ENCODE peak calls at places on chromosomes 5 and 9, in ten cellular contexts. One of them, this sample, is unnamed.

GRCh38 chr9:131289301-131290038 is at the start of gene PLPP7:
- DNase-seq in HT1080: peak; percentile 34
- DNase-seq in KBM-7: no peak
- DNase-seq in WTC11: peak; percentile 75
- DNase-seq in stimulated activated CD8-positive, alpha-beta memory T cell treated with anti-CD3 and anti-CD28 coated beads, Interleukin-15, amount 100 ng/mL, for 48 hours: no peak
- DNase-seq in naive thymus-derived CD8-positive, alpha-beta T cell: no peak
- DNase-seq in activated naive CD4-positive, alpha-beta T cell: no peak
- DNase-seq in amygdala: peak; percentile 84
- DNase-seq in right atrium auricular region: peak; percentile 88
- DNase-seq in fibroblast of the conjunctiva: peak; percentile 10
- DNase-seq in this sample: peak; percentile 39

GRCh38 chr9:95735701-95736100 is 139.8 kb upstream of the ERCC6L2 start:
- DNase-seq in WTC11: no peak
- DNase-seq in stimulated activated CD8-positive, alpha-beta memory T cell treated with anti-CD3 and anti-CD28 coated beads, Interleukin-15, amount 100 ng/mL, for 48 hours: no peak
- DNase-seq in activated naive CD4-positive, alpha-beta T cell: no peak
- DNase-seq in amygdala: no peak
- DNase-seq in naive thymus-derived CD8-positive, alpha-beta T cell: no peak
- DNase-seq in HT1080: no peak
- DNase-seq in fibroblast of the conjunctiva: no peak
- DNase-seq in KBM-7: no peak
- DNase-seq in right atrium auricular region: no peak
- DNase-seq in this sample: no peak

GRCh38 chr9:106420511-106420944 is 442.4 kb upstream of the ZNF462 start:
- DNase-seq in amygdala: no peak
- DNase-seq in naive thymus-derived CD8-positive, alpha-beta T cell: no peak
- DNase-seq in fibroblast of the conjunctiva: peak; percentile 21
- DNase-seq in activated naive CD4-positive, alpha-beta T cell: no peak
- DNase-seq in WTC11: no peak
- DNase-seq in HT1080: peak; percentile 87
- DNase-seq in right atrium auricular region: no peak
- DNase-seq in KBM-7: no peak
- DNase-seq in stimulated activated CD8-positive, alpha-beta memory T cell treated with anti-CD3 and anti-CD28 coated beads, Interleukin-15, amount 100 ng/mL, for 48 hours: no peak
- DNase-seq in this sample: no peak

GRCh38 chr5:78628260-78629024 is 20.1 kb downstream of the LHFPL2 start:
- DNase-seq in HT1080: no peak
- DNase-seq in WTC11: no peak
- DNase-seq in amygdala: no peak
- DNase-seq in right atrium auricular region: no peak
- DNase-seq in KBM-7: no peak
- DNase-seq in stimulated activated CD8-positive, alpha-beta memory T cell treated with anti-CD3 and anti-CD28 coated beads, Interleukin-15, amount 100 ng/mL, for 48 hours: no peak
- DNase-seq in naive thymus-derived CD8-positive, alpha-beta T cell: no peak
- DNase-seq in fibroblast of the conjunctiva: no peak
- DNase-seq in activated naive CD4-positive, alpha-beta T cell: no peak
- DNase-seq in this sample: no peak

GRCh38 chr9:26329974-26330373 is 562.6 kb downstream of the CAAP1 start:
- DNase-seq in amygdala: no peak
- DNase-seq in right atrium auricular region: no peak
- DNase-seq in naive thymus-derived CD8-positive, alpha-beta T cell: no peak
- DNase-seq in fibroblast of the conjunctiva: no peak
- DNase-seq in HT1080: no peak
- DNase-seq in KBM-7: no peak
- DNase-seq in activated naive CD4-positive, alpha-beta T cell: no peak
- DNase-seq in stimulated activated CD8-positive, alpha-beta memory T cell treated with anti-CD3 and anti-CD28 coated beads, Interleukin-15, amount 100 ng/mL, for 48 hours: no peak
- DNase-seq in WTC11: no peak
- DNase-seq in this sample: no peak

GRCh38 chr9:120740135-120740534 is 25.9 kb upstream of the MEGF9 start:
- DNase-seq in activated naive CD4-positive, alpha-beta T cell: no peak
- DNase-seq in HT1080: peak; percentile 25
- DNase-seq in KBM-7: no peak
- DNase-seq in WTC11: no peak
- DNase-seq in naive thymus-derived CD8-positive, alpha-beta T cell: no peak
- DNase-seq in right atrium auricular region: peak; percentile 38
- DNase-seq in stimulated activated CD8-positive, alpha-beta memory T cell treated with anti-CD3 and anti-CD28 coated beads, Interleukin-15, amount 100 ng/mL, for 48 hours: no peak
- DNase-seq in fibroblast of the conjunctiva: no peak
- DNase-seq in amygdala: no peak
- DNase-seq in this sample: no peak

GRCh38 chr5:168042284-168043080 is 249.0 kb upstream of the WWC1 start:
- DNase-seq in fibroblast of the conjunctiva: no peak
- DNase-seq in HT1080: no peak
- DNase-seq in stimulated activated CD8-positive, alpha-beta memory T cell treated with anti-CD3 and anti-CD28 coated beads, Interleukin-15, amount 100 ng/mL, for 48 hours: no peak
- DNase-seq in amygdala: no peak
- DNase-seq in WTC11: no peak
- DNase-seq in naive thymus-derived CD8-positive, alpha-beta T cell: no peak
- DNase-seq in KBM-7: no peak
- DNase-seq in activated naive CD4-positive, alpha-beta T cell: no peak
- DNase-seq in right atrium auricular region: no peak
- DNase-seq in this sample: no peak

GRCh38 chr9:93683331-93684134 is 107.1 kb downstream of the PHF2 start:
- DNase-seq in amygdala: no peak
- DNase-seq in naive thymus-derived CD8-positive, alpha-beta T cell: no peak
- DNase-seq in HT1080: no peak
- DNase-seq in stimulated activated CD8-positive, alpha-beta memory T cell treated with anti-CD3 and anti-CD28 coated beads, Interleukin-15, amount 100 ng/mL, for 48 hours: no peak
- DNase-seq in fibroblast of the conjunctiva: no peak
- DNase-seq in WTC11: peak; percentile 7
- DNase-seq in KBM-7: no peak
- DNase-seq in right atrium auricular region: peak; percentile 53
- DNase-seq in activated naive CD4-positive, alpha-beta T cell: no peak
- DNase-seq in this sample: no peak

GRCh38 chr9:132583584-132584304 is 1.3 kb downstream of the BARHL1 start:
- DNase-seq in activated naive CD4-positive, alpha-beta T cell: no peak
- DNase-seq in naive thymus-derived CD8-positive, alpha-beta T cell: no peak
- DNase-seq in right atrium auricular region: no peak
- DNase-seq in KBM-7: no peak
- DNase-seq in fibroblast of the conjunctiva: no peak
- DNase-seq in HT1080: peak; percentile 26
- DNase-seq in WTC11: no peak
- DNase-seq in stimulated activated CD8-positive, alpha-beta memory T cell treated with anti-CD3 and anti-CD28 coated beads, Interleukin-15, amount 100 ng/mL, for 48 hours: no peak
- DNase-seq in amygdala: no peak
- DNase-seq in this sample: no peak

GRCh38 chr9:6937209-6937608 is 179.4 kb downstream of the KDM4C start:
- DNase-seq in WTC11: no peak
- DNase-seq in HT1080: no peak
- DNase-seq in KBM-7: no peak
- DNase-seq in right atrium auricular region: no peak
- DNase-seq in stimulated activated CD8-positive, alpha-beta memory T cell treated with anti-CD3 and anti-CD28 coated beads, Interleukin-15, amount 100 ng/mL, for 48 hours: no peak
- DNase-seq in naive thymus-derived CD8-positive, alpha-beta T cell: no peak
- DNase-seq in fibroblast of the conjunctiva: no peak
- DNase-seq in activated naive CD4-positive, alpha-beta T cell: no peak
- DNase-seq in amygdala: no peak
- DNase-seq in this sample: no peak

GRCh38 chr5:67268233-67269011 is 71.8 kb upstream of the CD180 start:
- DNase-seq in HT1080: peak; percentile 74
- DNase-seq in amygdala: peak; percentile 58
- DNase-seq in naive thymus-derived CD8-positive, alpha-beta T cell: no peak
- DNase-seq in WTC11: no peak
- DNase-seq in activated naive CD4-positive, alpha-beta T cell: no peak
- DNase-seq in stimulated activated CD8-positive, alpha-beta memory T cell treated with anti-CD3 and anti-CD28 coated beads, Interleukin-15, amount 100 ng/mL, for 48 hours: no peak
- DNase-seq in KBM-7: no peak
- DNase-seq in fibroblast of the conjunctiva: peak; percentile 99
- DNase-seq in right atrium auricular region: peak; percentile 84
- DNase-seq in this sample: no peak